ENCODE peak calls at places on chromosomes 3 and 15, in four cellular contexts. One of them, this sample, is unnamed.

GRCh38 chr3:50487181-50487580 is 16.3 kb downstream of the CACNA2D2 start:
- DNase-seq in NCI-H748 treated with DMSO at 0.1 percent for 48 hours: no peak
- DNase-seq in effector CD4-positive, alpha-beta T cell: no peak
- DNase-seq in T-helper 2 cell: no peak
- DNase-seq in this sample: no peak

GRCh38 chr3:156489462-156489911 is 65.4 kb downstream of the SSR3 start:
- DNase-seq in NCI-H748 treated with DMSO at 0.1 percent for 48 hours: no peak
- DNase-seq in effector CD4-positive, alpha-beta T cell: no peak
- DNase-seq in T-helper 2 cell: no peak
- DNase-seq in this sample: no peak

GRCh38 chr3:157906627-157907026 is 199.6 kb downstream of the SHOX2 start:
- DNase-seq in NCI-H748 treated with DMSO at 0.1 percent for 48 hours: no peak
- DNase-seq in effector CD4-positive, alpha-beta T cell: no peak
- DNase-seq in T-helper 2 cell: no peak
- DNase-seq in this sample: no peak

GRCh38 chr3:161096771-161097367 is 8.3 kb downstream of the B3GALNT1 start:
- DNase-seq in NCI-H748 treated with DMSO at 0.1 percent for 48 hours: peak
- DNase-seq in effector CD4-positive, alpha-beta T cell: no peak
- DNase-seq in T-helper 2 cell: no peak
- DNase-seq in this sample: no peak

GRCh38 chr3:186760883-186761447 is 22.4 kb upstream of the EIF4A2 start:
- DNase-seq in NCI-H748 treated with DMSO at 0.1 percent for 48 hours: no peak
- DNase-seq in effector CD4-positive, alpha-beta T cell: no peak
- DNase-seq in T-helper 2 cell: no peak
- DNase-seq in this sample: no peak

GRCh38 chr3:42277676-42278075 is 11.7 kb upstream of the CCK start:
- DNase-seq in NCI-H748 treated with DMSO at 0.1 percent for 48 hours: no peak
- DNase-seq in effector CD4-positive, alpha-beta T cell: no peak
- DNase-seq in T-helper 2 cell: no peak
- DNase-seq in this sample: no peak

GRCh38 chr3:126711361-126711760 is 7.3 kb downstream of the CHCHD6 start:
- DNase-seq in NCI-H748 treated with DMSO at 0.1 percent for 48 hours: no peak
- DNase-seq in effector CD4-positive, alpha-beta T cell: no peak
- DNase-seq in T-helper 2 cell: no peak
- DNase-seq in this sample: no peak

GRCh38 chr3:11159421-11159904 is 5.2 kb downstream of the HRH1 start:
- DNase-seq in NCI-H748 treated with DMSO at 0.1 percent for 48 hours: no peak
- DNase-seq in effector CD4-positive, alpha-beta T cell: no peak
- DNase-seq in T-helper 2 cell: no peak
- DNase-seq in this sample: no peak

GRCh38 chr3:76063019-76063418 is 277.7 kb upstream of the ZNF717 start:
- DNase-seq in NCI-H748 treated with DMSO at 0.1 percent for 48 hours: no peak
- DNase-seq in effector CD4-positive, alpha-beta T cell: no peak
- DNase-seq in T-helper 2 cell: no peak
- DNase-seq in this sample: no peak

GRCh38 chr3:70097084-70097483 is 97.6 kb downstream of the SAMMSON start:
- DNase-seq in NCI-H748 treated with DMSO at 0.1 percent for 48 hours: no peak
- DNase-seq in effector CD4-positive, alpha-beta T cell: no peak
- DNase-seq in T-helper 2 cell: no peak
- DNase-seq in this sample: no peak

GRCh38 chr3:126056681-126057546 is 27.0 kb downstream of the SLC41A3 start:
- DNase-seq in NCI-H748 treated with DMSO at 0.1 percent for 48 hours: no peak
- DNase-seq in effector CD4-positive, alpha-beta T cell: no peak
- DNase-seq in T-helper 2 cell: no peak
- DNase-seq in this sample: no peak

GRCh38 chr3:87702600-87702999 is 356.2 kb downstream of the CGGBP1 start:
- DNase-seq in NCI-H748 treated with DMSO at 0.1 percent for 48 hours: no peak
- DNase-seq in effector CD4-positive, alpha-beta T cell: no peak
- DNase-seq in T-helper 2 cell: no peak
- DNase-seq in this sample: no peak

GRCh38 chr15:59283717-59284336 is 77.2 kb downstream of the LDHAL6B start:
- DNase-seq in NCI-H748 treated with DMSO at 0.1 percent for 48 hours: no peak
- DNase-seq in effector CD4-positive, alpha-beta T cell: no peak
- DNase-seq in T-helper 2 cell: no peak
- DNase-seq in this sample: no peak

GRCh38 chr3:17431477-17432045 is 310.9 kb downstream of the TBC1D5 start:
- DNase-seq in NCI-H748 treated with DMSO at 0.1 percent for 48 hours: no peak
- DNase-seq in effector CD4-positive, alpha-beta T cell: no peak
- DNase-seq in T-helper 2 cell: no peak
- DNase-seq in this sample: no peak

GRCh38 chr3:32844322-32844654 is 26.5 kb downstream of the TRIM71 start:
- DNase-seq in NCI-H748 treated with DMSO at 0.1 percent for 48 hours: no peak
- DNase-seq in effector CD4-positive, alpha-beta T cell: no peak
- DNase-seq in T-helper 2 cell: no peak
- DNase-seq in this sample: no peak

GRCh38 chr3:122793568-122794416 is at the start of gene HSPBAP1:
- DNase-seq in NCI-H748 treated with DMSO at 0.1 percent for 48 hours: no peak
- DNase-seq in effector CD4-positive, alpha-beta T cell: peak
- DNase-seq in T-helper 2 cell: peak
- DNase-seq in this sample: peak

GRCh38 chr3:186589856-186590579 is 19.5 kb downstream of the DNAJB11 start:
- DNase-seq in NCI-H748 treated with DMSO at 0.1 percent for 48 hours: no peak
- DNase-seq in effector CD4-positive, alpha-beta T cell: no peak
- DNase-seq in T-helper 2 cell: no peak
- DNase-seq in this sample: no peak

GRCh38 chr3:134084230-134084950 is 54.7 kb upstream of the SLCO2A1 start:
- DNase-seq in NCI-H748 treated with DMSO at 0.1 percent for 48 hours: no peak
- DNase-seq in effector CD4-positive, alpha-beta T cell: no peak
- DNase-seq in T-helper 2 cell: no peak
- DNase-seq in this sample: no peak

GRCh38 chr3:50264389-50264963 is 4.5 kb upstream of the SEMA3B start:
- DNase-seq in NCI-H748 treated with DMSO at 0.1 percent for 48 hours: no peak
- DNase-seq in effector CD4-positive, alpha-beta T cell: no peak
- DNase-seq in T-helper 2 cell: no peak
- DNase-seq in this sample: no peak

GRCh38 chr3:169575381-169575780 is 88.1 kb downstream of the MECOM start:
- DNase-seq in NCI-H748 treated with DMSO at 0.1 percent for 48 hours: no peak
- DNase-seq in effector CD4-positive, alpha-beta T cell: no peak
- DNase-seq in T-helper 2 cell: no peak
- DNase-seq in this sample: no peak

GRCh38 chr15:99416191-99417188 is 149.3 kb upstream of the MEF2A start:
- DNase-seq in NCI-H748 treated with DMSO at 0.1 percent for 48 hours: no peak
- DNase-seq in effector CD4-positive, alpha-beta T cell: no peak
- DNase-seq in T-helper 2 cell: no peak
- DNase-seq in this sample: no peak